ENCODE peak calls at places on chromosomes 2 and 18, in ten cellular contexts. Z, P, C, K, E, B, G, X, T and N are unnamed samples.

GRCh38 chr2:206115026-206115578 is 29.1 kb upstream of the INO80D start:
- DNase-seq in K (no peak), B (no peak), G (no peak), T (no peak), P (no peak), X (no peak), Z (no peak), E (no peak), C (no peak), N (no peak)

GRCh38 chr18:62953663-62954062 is 238.3 kb downstream of the PHLPP1 start:
- DNase-seq in X (no peak), E (no peak), Z (no peak), B (no peak), G (no peak), K (no peak), P (no peak), C (no peak), T (no peak), N (no peak)

GRCh38 chr18:42937434-42937833 is 178.1 kb downstream of the RIT2 start:
- DNase-seq in C (no peak), Z (no peak), P (no peak), G (no peak), B (no peak), X (no peak), T (no peak), E (no peak), K (no peak), N (no peak)

GRCh38 chr2:189601043-189601442 is 20.5 kb upstream of the SLC40A1 start:
- DNase-seq in X (no peak), K (no peak), P (no peak), T (no peak), B (no peak), E (no peak), G (no peak), C (no peak), Z (no peak), N (no peak)

GRCh38 chr2:130872276-130873125 is 35.8 kb downstream of the ARHGEF4 start:
- DNase-seq in K (no peak), Z (no peak), E (no peak), T (no peak), X (no peak), P (no peak), C (no peak), B (no peak), G (no peak), N (no peak)

GRCh38 chr2:155792666-155793065 is 539.9 kb downstream of the NR4A2 start:
- DNase-seq in Z (no peak), P (no peak), B (no peak), T (no peak), X (no peak), E (no peak), C (no peak), G (no peak), K (no peak), N (no peak)

GRCh38 chr18:38759457-38759856 is 1193.9 kb upstream of the CELF4 start:
- DNase-seq in Z (no peak), C (no peak), B (no peak), G (no peak), X (no peak), T (no peak), K (no peak), P (no peak), E (no peak), N (no peak)

GRCh38 chr2:234521536-234521935 is 24.7 kb upstream of the ARL4C start:
- DNase-seq in P (no peak), G (no peak), E (no peak), B (no peak), K (no peak), C (no peak), X (no peak), Z (no peak), T (no peak), N (no peak)

GRCh38 chr2:68917034-68917718 is 35.5 kb downstream of the GKN2 start:
- DNase-seq in G (no peak), B (no peak), E (no peak), C (no peak), T (no peak), P (no peak), Z (no peak), X (no peak), K (no peak), N (no peak)

GRCh38 chr2:169361706-169362345 is 508 bp downstream of the LRP2 start:
- DNase-seq in T (peak; percentile 73), C (no peak), G (no peak), Z (no peak), B (no peak), X (no peak), K (peak; percentile 56), P (no peak), E (peak; percentile 18), N (no peak)

GRCh38 chr2:239444626-239445625 is 44.1 kb upstream of the HDAC4 start:
- DNase-seq in P (no peak), C (no peak), G (peak; percentile 82), T (no peak), Z (no peak), K (no peak), E (no peak), X (no peak), B (no peak), N (peak; percentile 74)

GRCh38 chr18:13245481-13246000 is 27.0 kb downstream of the LDLRAD4 start:
- DNase-seq in X (no peak), B (no peak), P (no peak), E (no peak), K (peak; percentile 9), T (peak; percentile 37), G (no peak), C (peak; percentile 25), Z (no peak), N (no peak)

DNA sequence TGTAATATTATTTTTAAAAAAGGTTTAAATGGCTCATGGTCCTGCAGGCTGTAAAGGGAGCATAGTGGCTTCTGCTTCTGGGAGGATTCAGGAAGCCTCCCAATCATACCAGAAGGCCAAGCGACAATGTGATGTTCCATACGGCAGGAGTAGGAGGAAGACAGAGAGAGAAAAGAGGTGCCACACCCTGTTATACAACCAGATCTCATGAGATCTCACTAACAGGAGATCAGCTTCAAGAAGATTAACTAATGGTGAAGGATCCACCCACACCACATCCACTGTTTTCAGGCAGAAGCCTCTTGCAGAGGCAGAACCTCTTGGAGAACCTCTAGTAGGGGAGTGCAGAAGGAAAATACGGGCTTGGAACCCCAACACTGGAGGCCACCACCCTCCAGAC is 103.9 kb upstream of the TEKT4 start:
- DNase-seq in K (no peak), E (no peak), X (no peak), B (no peak), C (no peak), Z (no peak), T (no peak), G (no peak), P (no peak), N (no peak)
- TF ChIP-seq POLR2A in K (no peak), E (no peak), X (no peak), B (no peak), C (no peak), Z (no peak), T (no peak), G (no peak), P (no peak), N (no peak)

GRCh38 chr2:27409321-27410073 is at the start of gene PPM1G:
- DNase-seq in K (peak; percentile 97), B (peak; percentile 97), T (peak; percentile 99), G (peak; percentile 96), C (peak; percentile 98), P (peak; percentile 97), E (peak; percentile 97), Z (peak; percentile 82), X (peak; percentile 85), N (peak; percentile 95)

GRCh38 chr2:27408601-27409320 is 630 bp downstream of the PPM1G start:
- DNase-seq in Z (no peak), B (no peak), G (no peak), P (no peak), E (peak; percentile 12), C (peak; percentile 27), X (no peak), T (no peak), K (no peak), N (no peak)

GRCh38 chr2:27412419-27413152 is 3.2 kb upstream of the PPM1G start:
- DNase-seq in K (no peak), Z (no peak), B (no peak), E (no peak), P (no peak), G (no peak), C (no peak), T (no peak), X (no peak), N (no peak)

GRCh38 chr2:27407798-27408491 is 1.4 kb downstream of the PPM1G start:
- DNase-seq in X (no peak), E (peak; percentile 75), T (no peak), G (no peak), K (no peak), P (no peak), C (peak; percentile 25), Z (peak; percentile 60), B (no peak), N (peak; percentile 10)
- TF ChIP-seq POLR2AphosphoS5 in X (no peak), E (no peak), T (no peak), G (no peak), K (no peak), P (no peak), C (no peak), Z (no peak), B (no peak), N (no peak)

GRCh38 chr2:232925153-232925768 is 55.2 kb downstream of the SNORC start:
- DNase-seq in X (no peak), C (no peak), B (no peak), T (no peak), E (no peak), Z (no peak), K (no peak), G (no peak), P (no peak), N (no peak)
- H3K27me3 ChIP-seq in X (peaks cover 6% of the 10 kb centered on the region), C (peaks cover 41% of the 10 kb centered on the region), B (peaks cover 56% of the 10 kb centered on the region), T (no peaks in the 10 kb centered on the region), E (peaks cover 32% of the 10 kb centered on the region), Z (no peaks in the 10 kb centered on the region), K (no peaks in the 10 kb centered on the region), G (peaks cover 78% of the 10 kb centered on the region), P (peaks cover 73% of the 10 kb centered on the region), N (peaks cover 13% of the 10 kb centered on the region)

GRCh38 chr2:128317186-128317897 is 1.3 kb downstream of the HS6ST1 start:
- DNase-seq in P (peak; percentile 43), T (peak; percentile 93), E (no peak), G (peak; percentile 84), B (peak; percentile 65), X (peak; percentile 11), K (peak; percentile 55), C (peak; percentile 52), Z (no peak), N (peak; percentile 31)

GRCh38 chr2:128319773-128320608 is 1.3 kb upstream of the HS6ST1 start:
- DNase-seq in P (peak; percentile 25), E (no peak), G (peak; percentile 87), X (no peak), B (peak; percentile 67), Z (no peak), T (peak; percentile 85), C (no peak), K (no peak), N (no peak)

GRCh38 chr2:128320609-128321420 is 2.1 kb upstream of the HS6ST1 start:
- DNase-seq in Z (no peak), T (no peak), E (no peak), K (peak; percentile 49), C (no peak), G (peak; percentile 82), X (no peak), B (no peak), P (no peak), N (no peak)

GRCh38 chr2:128319457-128319772 is 747 bp upstream of the HS6ST1 start:
- DNase-seq in E (no peak), X (no peak), C (no peak), B (no peak), P (no peak), G (peak; percentile 62), K (no peak), T (no peak), Z (no peak), N (no peak)

GRCh38 chr2:128318776-128319456 is at the start of gene HS6ST1:
- DNase-seq in T (peak; percentile 97), K (peak; percentile 81), C (peak; percentile 91), G (peak; percentile 92), Z (peak; percentile 24), E (peak; percentile 73), P (peak; percentile 91), X (no peak), B (peak; percentile 91), N (peak; percentile 86)
- TF ChIP-seq POLR2A in T (no peak), K (no peak), C (no peak), G (no peak), Z (peak; percentile 21), E (peak; percentile 45), P (no peak), X (peak; percentile 70), B (no peak), N (peak; percentile 42)